ENCODE peak calls at places on chromosomes 2 and 18, in seven cellular contexts. One of them, this sample, is unnamed.

GRCh38 chr2:202185816-202186221 is 52.6 kb downstream of the SUMO1 start:
- DNase-seq in kidney epithelial cell: no peak
- DNase-seq in neural crest cell: no peak
- DNase-seq in hepatocyte: no peak
- DNase-seq in AG04449: no peak
- DNase-seq in lung: no peak
- DNase-seq in HFFc6: peak; percentile 55
- DNase-seq in this sample: no peak

GRCh38 chr18:43846302-43846701 is 569.0 kb upstream of the SYT4 start:
- DNase-seq in kidney epithelial cell: no peak
- DNase-seq in neural crest cell: no peak
- DNase-seq in hepatocyte: no peak
- DNase-seq in AG04449: no peak
- DNase-seq in lung: no peak
- DNase-seq in HFFc6: no peak
- DNase-seq in this sample: no peak

GRCh38 chr2:8805278-8806045 is 32.0 kb downstream of the KIDINS220 start:
- DNase-seq in kidney epithelial cell: no peak
- DNase-seq in neural crest cell: no peak
- DNase-seq in hepatocyte: no peak
- DNase-seq in AG04449: no peak
- DNase-seq in lung: no peak
- DNase-seq in HFFc6: no peak
- DNase-seq in this sample: peak; percentile 30

GRCh38 chr18:33156906-33157470 is 283.5 kb downstream of the CCDC178 start:
- DNase-seq in kidney epithelial cell: no peak
- DNase-seq in neural crest cell: no peak
- DNase-seq in hepatocyte: no peak
- DNase-seq in AG04449: no peak
- DNase-seq in lung: no peak
- DNase-seq in HFFc6: no peak
- DNase-seq in this sample: no peak

GRCh38 chr2:168850846-168851245 is 39.4 kb downstream of the SPC25 start:
- DNase-seq in kidney epithelial cell: no peak
- DNase-seq in neural crest cell: no peak
- DNase-seq in hepatocyte: no peak
- DNase-seq in AG04449: no peak
- DNase-seq in lung: no peak
- DNase-seq in HFFc6: no peak
- DNase-seq in this sample: no peak

GRCh38 chr2:50746526-50746925 is 285.4 kb downstream of the NRXN1 start:
- DNase-seq in kidney epithelial cell: no peak
- DNase-seq in neural crest cell: peak; percentile 36
- DNase-seq in hepatocyte: peak; percentile 43
- DNase-seq in AG04449: no peak
- DNase-seq in lung: no peak
- DNase-seq in HFFc6: no peak
- DNase-seq in this sample: peak; percentile 46

GRCh38 chr2:1600191-1601063 is 143.9 kb downstream of the PXDN start:
- DNase-seq in kidney epithelial cell: no peak
- DNase-seq in neural crest cell: no peak
- DNase-seq in hepatocyte: no peak
- DNase-seq in AG04449: no peak
- DNase-seq in lung: no peak
- DNase-seq in HFFc6: peak; percentile 42
- DNase-seq in this sample: no peak

GRCh38 chr2:27428978-27429541 is 629 bp downstream of the NRBP1 start:
- DNase-seq in kidney epithelial cell: no peak
- DNase-seq in neural crest cell: peak; percentile 72
- DNase-seq in hepatocyte: peak; percentile 94
- DNase-seq in AG04449: no peak
- DNase-seq in lung: peak; percentile 82
- DNase-seq in HFFc6: peak; percentile 76
- DNase-seq in this sample: peak; percentile 84

GRCh38 chr2:9699139-9699823 is 68.5 kb upstream of the YWHAQ start:
- DNase-seq in kidney epithelial cell: peak; percentile 59
- DNase-seq in neural crest cell: no peak
- DNase-seq in hepatocyte: peak; percentile 52
- DNase-seq in AG04449: peak; percentile 37
- DNase-seq in lung: no peak
- DNase-seq in HFFc6: peak; percentile 77
- DNase-seq in this sample: no peak

GRCh38 chr2:159396796-159397195 is 110.3 kb upstream of the WDSUB1 start:
- DNase-seq in kidney epithelial cell: no peak
- DNase-seq in neural crest cell: no peak
- DNase-seq in hepatocyte: no peak
- DNase-seq in AG04449: no peak
- DNase-seq in lung: no peak
- DNase-seq in HFFc6: no peak
- DNase-seq in this sample: no peak

GRCh38 chr18:52869942-52870907 is 530.2 kb downstream of the DCC start:
- DNase-seq in kidney epithelial cell: no peak
- DNase-seq in neural crest cell: no peak
- DNase-seq in hepatocyte: peak; percentile 9
- DNase-seq in AG04449: no peak
- DNase-seq in lung: no peak
- DNase-seq in HFFc6: no peak
- DNase-seq in this sample: no peak

GRCh38 chr2:188511346-188511745 is 219.7 kb downstream of the GULP1 start:
- DNase-seq in kidney epithelial cell: no peak
- DNase-seq in neural crest cell: no peak
- DNase-seq in hepatocyte: no peak
- DNase-seq in AG04449: no peak
- DNase-seq in lung: no peak
- DNase-seq in HFFc6: no peak
- DNase-seq in this sample: no peak

GRCh38 chr2:16325613-16326510 is 339.8 kb downstream of the CYRIA start:
- DNase-seq in kidney epithelial cell: no peak
- DNase-seq in neural crest cell: no peak
- DNase-seq in hepatocyte: no peak
- DNase-seq in AG04449: no peak
- DNase-seq in lung: no peak
- DNase-seq in HFFc6: no peak
- DNase-seq in this sample: no peak

GRCh38 chr2:189679224-189679623 is 4.8 kb downstream of the ANKAR start:
- DNase-seq in kidney epithelial cell: no peak
- DNase-seq in neural crest cell: no peak
- DNase-seq in hepatocyte: no peak
- DNase-seq in AG04449: no peak
- DNase-seq in lung: no peak
- DNase-seq in HFFc6: no peak
- DNase-seq in this sample: no peak

GRCh38 chr2:219997341-219997851 is 370.0 kb downstream of the SLC4A3 start:
- DNase-seq in kidney epithelial cell: peak; percentile 35
- DNase-seq in neural crest cell: peak; percentile 52
- DNase-seq in hepatocyte: peak; percentile 29
- DNase-seq in AG04449: no peak
- DNase-seq in lung: no peak
- DNase-seq in HFFc6: no peak
- DNase-seq in this sample: peak; percentile 88

GRCh38 chr2:144432014-144432413 is 87.9 kb downstream of the ZEB2 start:
- DNase-seq in kidney epithelial cell: no peak
- DNase-seq in neural crest cell: no peak
- DNase-seq in hepatocyte: no peak
- DNase-seq in AG04449: no peak
- DNase-seq in lung: no peak
- DNase-seq in HFFc6: no peak
- DNase-seq in this sample: no peak

GRCh38 chr2:65436169-65436824 is 3.9 kb upstream of the SPRED2 start:
- DNase-seq in kidney epithelial cell: peak; percentile 55
- DNase-seq in neural crest cell: peak; percentile 63
- DNase-seq in hepatocyte: peak; percentile 95
- DNase-seq in AG04449: peak; percentile 81
- DNase-seq in lung: peak; percentile 91
- DNase-seq in HFFc6: peak; percentile 95
- DNase-seq in this sample: peak; percentile 86

GRCh38 chr2:73205611-73206010 is 3.2 kb downstream of the NOTO start:
- DNase-seq in kidney epithelial cell: no peak
- DNase-seq in neural crest cell: no peak
- DNase-seq in hepatocyte: no peak
- DNase-seq in AG04449: peak; percentile 23
- DNase-seq in lung: no peak
- DNase-seq in HFFc6: no peak
- DNase-seq in this sample: no peak

GRCh38 chr18:63844254-63844653 is 43.3 kb upstream of the SERPINB2 start:
- DNase-seq in kidney epithelial cell: no peak
- DNase-seq in neural crest cell: no peak
- DNase-seq in hepatocyte: peak; percentile 48
- DNase-seq in AG04449: no peak
- DNase-seq in lung: no peak
- DNase-seq in HFFc6: peak; percentile 43
- DNase-seq in this sample: no peak

GRCh38 chr18:63850010-63850409 is 37.5 kb upstream of the SERPINB2 start:
- DNase-seq in kidney epithelial cell: no peak
- DNase-seq in neural crest cell: peak; percentile 35
- DNase-seq in hepatocyte: peak; percentile 50
- DNase-seq in AG04449: no peak
- DNase-seq in lung: no peak
- DNase-seq in HFFc6: peak; percentile 49
- DNase-seq in this sample: peak; percentile 15

GRCh38 chr18:63850636-63851035 is 36.9 kb upstream of the SERPINB2 start:
- DNase-seq in kidney epithelial cell: no peak
- DNase-seq in neural crest cell: no peak
- DNase-seq in hepatocyte: no peak
- DNase-seq in AG04449: no peak
- DNase-seq in lung: no peak
- DNase-seq in HFFc6: no peak
- DNase-seq in this sample: no peak

GRCh38 chr18:63843008-63843407 is 44.5 kb upstream of the SERPINB2 start:
- DNase-seq in kidney epithelial cell: no peak
- DNase-seq in neural crest cell: no peak
- DNase-seq in hepatocyte: no peak
- DNase-seq in AG04449: no peak
- DNase-seq in lung: no peak
- DNase-seq in HFFc6: no peak
- DNase-seq in this sample: no peak

DNA sequence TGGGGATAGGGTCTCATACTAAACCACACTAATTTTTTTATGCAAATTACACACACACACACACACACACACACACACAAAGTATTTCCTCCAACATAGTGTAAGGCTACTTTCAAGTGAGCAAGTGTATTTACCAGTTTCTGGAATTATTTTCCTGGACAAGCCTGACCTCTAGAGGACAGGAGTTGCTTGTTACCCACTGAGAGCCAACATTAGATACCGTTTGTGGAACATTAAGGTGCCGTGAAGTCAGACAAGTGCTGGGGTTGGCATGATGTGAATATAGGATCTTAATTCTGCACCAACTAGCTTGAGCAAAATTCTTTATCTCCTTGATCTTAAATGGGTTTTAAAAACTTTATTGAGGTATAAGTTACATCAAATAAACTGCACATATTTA is 39.3 kb upstream of the SERPINB2 start:
- DNase-seq in kidney epithelial cell: no peak
- DNase-seq in neural crest cell: peak; percentile 12
- DNase-seq in hepatocyte: peak; percentile 65
- DNase-seq in AG04449: no peak
- DNase-seq in lung: no peak
- DNase-seq in HFFc6: peak; percentile 72
- DNase-seq in this sample: no peak
- TF ChIP-seq CTCF in kidney epithelial cell: peak; percentile 66
- TF ChIP-seq CTCF in neural crest cell: peak; percentile 73
- TF ChIP-seq CTCF in hepatocyte: peak; percentile 77
- TF ChIP-seq CTCF in AG04449: peak; percentile 57
- TF ChIP-seq CTCF in lung: peak; percentile 7
- TF ChIP-seq CTCF in HFFc6: peak; percentile 82
- TF ChIP-seq CTCF in this sample: peak; percentile 34

GRCh38 chr2:216024779-216025178 is 11.4 kb upstream of the MREG start:
- DNase-seq in kidney epithelial cell: no peak
- DNase-seq in neural crest cell: no peak
- DNase-seq in hepatocyte: no peak
- DNase-seq in AG04449: no peak
- DNase-seq in lung: no peak
- DNase-seq in HFFc6: no peak
- DNase-seq in this sample: no peak

GRCh38 chr2:216021768-216022167 is 8.4 kb upstream of the MREG start:
- DNase-seq in kidney epithelial cell: no peak
- DNase-seq in neural crest cell: no peak
- DNase-seq in hepatocyte: no peak
- DNase-seq in AG04449: no peak
- DNase-seq in lung: no peak
- DNase-seq in HFFc6: no peak
- DNase-seq in this sample: no peak

GRCh38 chr2:216018709-216019108 is 5.4 kb upstream of the MREG start:
- DNase-seq in kidney epithelial cell: no peak
- DNase-seq in neural crest cell: no peak
- DNase-seq in hepatocyte: no peak
- DNase-seq in AG04449: no peak
- DNase-seq in lung: no peak
- DNase-seq in HFFc6: no peak
- DNase-seq in this sample: no peak

GRCh38 chr2:216017365-216017764 is 4.0 kb upstream of the MREG start:
- DNase-seq in kidney epithelial cell: no peak
- DNase-seq in neural crest cell: no peak
- DNase-seq in hepatocyte: no peak
- DNase-seq in AG04449: no peak
- DNase-seq in lung: no peak
- DNase-seq in HFFc6: peak; percentile 20
- DNase-seq in this sample: no peak

DNA sequence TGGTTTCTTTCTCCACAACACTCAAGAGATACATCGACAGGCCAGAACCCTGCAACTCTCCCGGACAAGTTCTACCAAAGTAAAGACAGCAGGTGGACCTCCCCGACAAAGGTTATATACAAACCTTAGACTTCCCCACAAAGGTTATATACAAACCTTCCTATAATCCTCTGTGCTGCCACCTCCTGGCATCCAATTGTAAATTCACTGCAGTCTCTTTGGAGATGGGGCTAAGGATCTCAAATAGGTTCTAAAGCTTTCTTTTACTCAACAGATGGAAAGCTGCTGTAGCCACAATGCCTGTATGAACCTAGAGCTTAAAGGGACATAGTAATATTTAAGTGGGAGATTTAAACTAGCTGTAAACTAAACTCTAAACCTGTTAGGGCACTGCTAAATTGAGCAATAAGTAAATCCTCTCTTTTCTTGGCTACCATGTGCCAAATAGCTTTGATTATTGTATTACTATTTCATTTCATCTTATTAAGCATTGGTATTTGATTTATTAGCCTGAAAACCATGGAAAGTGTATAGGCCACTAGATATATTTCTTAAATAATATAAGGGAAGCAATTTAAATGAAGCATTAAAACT is 9.8 kb upstream of the MREG start:
- DNase-seq in kidney epithelial cell: no peak
- DNase-seq in neural crest cell: peak; percentile 36
- DNase-seq in hepatocyte: peak; percentile 70
- DNase-seq in AG04449: no peak
- DNase-seq in lung: peak; percentile 49
- DNase-seq in HFFc6: peak; percentile 23
- DNase-seq in this sample: peak; percentile 61
- TF ChIP-seq CTCF in kidney epithelial cell: peak; percentile 70
- TF ChIP-seq CTCF in neural crest cell: peak; percentile 73
- TF ChIP-seq CTCF in hepatocyte: peak; percentile 66
- TF ChIP-seq CTCF in AG04449: peak; percentile 63
- TF ChIP-seq CTCF in lung: peak; percentile 30
- TF ChIP-seq CTCF in HFFc6: peak; percentile 81
- TF ChIP-seq CTCF in this sample: no peak

GRCh38 chr2:3462493-3463104 is 56.7 kb downstream of the ADI1 start:
- DNase-seq in kidney epithelial cell: no peak
- DNase-seq in neural crest cell: no peak
- DNase-seq in hepatocyte: no peak
- DNase-seq in AG04449: no peak
- DNase-seq in lung: no peak
- DNase-seq in HFFc6: no peak
- DNase-seq in this sample: no peak
- TF ChIP-seq CTCF in kidney epithelial cell: no peak
- TF ChIP-seq CTCF in neural crest cell: peak; percentile 46
- TF ChIP-seq CTCF in hepatocyte: no peak
- TF ChIP-seq CTCF in AG04449: no peak
- TF ChIP-seq CTCF in lung: no peak
- TF ChIP-seq CTCF in HFFc6: peak; percentile 65
- TF ChIP-seq CTCF in this sample: no peak

GRCh38 chr18:48116873-48117630 is 186.6 kb upstream of the SMAD2 start:
- DNase-seq in kidney epithelial cell: no peak
- DNase-seq in neural crest cell: no peak
- DNase-seq in hepatocyte: no peak
- DNase-seq in AG04449: no peak
- DNase-seq in lung: no peak
- DNase-seq in HFFc6: no peak
- DNase-seq in this sample: no peak
- TF ChIP-seq CTCF in kidney epithelial cell: no peak
- TF ChIP-seq CTCF in neural crest cell: no peak
- TF ChIP-seq CTCF in hepatocyte: no peak
- TF ChIP-seq CTCF in AG04449: no peak
- TF ChIP-seq CTCF in lung: no peak
- TF ChIP-seq CTCF in HFFc6: no peak
- TF ChIP-seq CTCF in this sample: no peak

This sample was measured in testis.